ENCODE peak calls at places on chromosomes 3 and 15, in four cellular contexts. E is naive thymus-derived CD4-positive, alpha-beta T cell; S is MM.1S; O is tibial nerve. F is an unnamed sample.
A peak's percentile ranks its signal among the peaks of the same experiment; 100 is the strongest.

GRCh38 chr3:29453278-29453961 is 172.5 kb downstream of the RBMS3 start:
- DNase-seq in O (no peak), S (no peak), E (no peak), F (peak; percentile 21)

GRCh38 chr3:23591374-23591773 is 214.4 kb upstream of the UBE2E1 start:
- DNase-seq in O (no peak), S (no peak), E (no peak), F (no peak)

GRCh38 chr3:126125781-126126251 is 41.9 kb upstream of the SLC41A3 start:
- DNase-seq in O (no peak), E (no peak), S (no peak), F (no peak)

GRCh38 chr3:135034291-135034768 is 239.3 kb downstream of the EPHB1 start:
- DNase-seq in O (no peak), E (no peak), S (peak; percentile 86), F (peak; percentile 48)

GRCh38 chr3:186166036-186166435 is 57.1 kb upstream of the ETV5 start:
- DNase-seq in O (no peak), S (no peak), E (no peak), F (no peak)

GRCh38 chr3:62873672-62874397 is 1.4 kb downstream of the CADPS start:
- DNase-seq in E (no peak), O (no peak), S (peak; percentile 81), F (peak; percentile 69)

GRCh38 chr3:97495896-97496295 is 268.7 kb upstream of the ARL6 start:
- DNase-seq in S (no peak), O (no peak), E (no peak), F (no peak)

GRCh38 chr3:102510663-102511062 is 75.8 kb downstream of the ZPLD1 start:
- DNase-seq in O (no peak), S (no peak), E (no peak), F (no peak)

GRCh38 chr3:123067689-123068226 is 933 bp downstream of the PDIA5 start:
- DNase-seq in O (no peak), S (peak; percentile 27), E (no peak), F (peak; percentile 47)

GRCh38 chr3:194867270-194867983 is 181.7 kb downstream of the FAM43A start:
- DNase-seq in S (no peak), E (no peak), O (peak; percentile 53), F (peak; percentile 81)

GRCh38 chr3:160810360-160810759 is 54.3 kb downstream of the PPM1L start:
- DNase-seq in E (no peak), S (no peak), O (no peak), F (no peak)

GRCh38 chr3:53161820-53162671 is 1.0 kb downstream of the PRKCD start:
- DNase-seq in E (peak; percentile 31), O (no peak), S (peak; percentile 35), F (peak; percentile 43)

GRCh38 chr3:175304437-175304836 is 445.3 kb downstream of the NAALADL2 start:
- DNase-seq in E (no peak), S (no peak), O (peak; percentile 5), F (no peak)

GRCh38 chr3:177521305-177521704 is 324.0 kb upstream of the TBL1XR1 start:
- DNase-seq in E (no peak), S (no peak), O (no peak), F (peak; percentile 54)

GRCh38 chr3:106376016-106376415 is 507.2 kb upstream of the CBLB start:
- DNase-seq in O (no peak), S (no peak), E (no peak), F (no peak)

GRCh38 chr15:44593042-44593736 is 56.2 kb downstream of the EIF3J start:
- DNase-seq in S (peak; percentile 28), E (peak; percentile 57), O (no peak), F (no peak)

GRCh38 chr3:174295336-174295735 is 563.8 kb upstream of the NAALADL2 start:
- DNase-seq in O (no peak), S (no peak), E (no peak), F (no peak)

GRCh38 chr3:147760998-147761397 is 351.8 kb downstream of the ZIC1 start:
- DNase-seq in S (no peak), O (peak; percentile 4), E (no peak), F (peak; percentile 1)

GRCh38 chr3:61372723-61373122 is 121.5 kb upstream of the FHIT start:
- DNase-seq in E (no peak), S (no peak), O (no peak), F (no peak)

GRCh38 chr3:16836505-16837237 is 48.1 kb upstream of the PLCL2 start:
- DNase-seq in O (no peak), E (no peak), S (no peak), F (no peak)

GRCh38 chr3:169965562-169965961 is 1.0 kb upstream of the SEC62 start:
- DNase-seq in E (no peak), O (no peak), S (no peak), F (no peak)

GRCh38 chr15:90046846-90047481 is 45.8 kb downstream of the ZNF710 start:
- DNase-seq in E (no peak), S (peak; percentile 91), O (no peak), F (peak; percentile 73)

GRCh38 chr3:126494204-126494603 is 18.5 kb upstream of the ZXDC start:
- DNase-seq in S (peak; percentile 55), O (no peak), E (no peak), F (no peak)

GRCh38 chr3:18809640-18810305 is 338.5 kb upstream of the KCNH8 start:
- DNase-seq in E (no peak), S (no peak), O (no peak), F (no peak)

GRCh38 chr15:92591275-92591674 is 64.3 kb downstream of the FAM174B start:
- DNase-seq in E (no peak), S (no peak), O (no peak), F (no peak)

GRCh38 chr3:187744169-187745151 is 808 bp downstream of the BCL6 start:
- DNase-seq in O (no peak), S (peak; percentile 31), E (peak; percentile 40), F (peak; percentile 52)

DNA sequence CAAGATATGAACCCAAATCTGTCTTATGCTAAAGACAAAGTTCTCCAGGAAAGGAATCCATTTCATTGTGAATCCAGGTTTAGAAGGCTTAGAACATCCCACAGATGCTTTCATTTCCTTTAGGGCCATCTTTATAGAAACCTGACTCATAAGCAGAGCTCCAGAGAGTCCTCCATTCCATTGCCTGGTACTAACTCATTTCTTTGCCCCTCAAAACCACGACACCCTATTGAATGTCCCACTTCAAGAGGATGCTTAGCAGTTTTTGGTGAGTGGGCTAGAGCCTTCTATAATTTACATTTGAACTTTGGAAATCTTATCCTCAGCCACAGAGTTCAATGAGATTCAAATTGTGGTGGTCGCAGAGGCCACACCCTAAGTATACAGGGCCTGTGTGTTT is 325.0 kb downstream of the NTRK3 start:
- DNase-seq in O (no peak), E (no peak), S (no peak), F (no peak)
- H3K9me3 ChIP-seq in O (no peaks in the 10 kb centered on the region), E (no peaks in the 10 kb centered on the region), S (no peaks in the 10 kb centered on the region), F (no peaks in the 10 kb centered on the region)

GRCh38 chr3:128486157-128486691 is 6.8 kb downstream of the GATA2 start:
- DNase-seq in O (no peak), S (no peak), E (no peak), F (no peak)
- H3K4me3 ChIP-seq in O (peak overlapping the region; percentile 54), S (peak overlapping the region; percentile 67), E (no peak overlapping the region), F (no peak overlapping the region)

GRCh38 chr15:25178835-25179672 is 224.3 kb downstream of the SNRPN start:
- DNase-seq in S (no peak), E (no peak), O (no peak), F (no peak)
- H3K9me3 ChIP-seq in S (no peaks in the 10 kb centered on the region), E (no peaks in the 10 kb centered on the region), O (peaks cover 14% of the 10 kb centered on the region), F (peaks cover 6% of the 10 kb centered on the region)

GRCh38 chr15:39159833-39160232 is 421.0 kb upstream of the THBS1 start:
- DNase-seq in S (no peak), E (no peak), O (no peak), F (no peak)

GRCh38 chr15:39167114-39168058 is 413.5 kb upstream of the THBS1 start:
- DNase-seq in E (no peak), O (no peak), S (no peak), F (no peak)

DNA sequence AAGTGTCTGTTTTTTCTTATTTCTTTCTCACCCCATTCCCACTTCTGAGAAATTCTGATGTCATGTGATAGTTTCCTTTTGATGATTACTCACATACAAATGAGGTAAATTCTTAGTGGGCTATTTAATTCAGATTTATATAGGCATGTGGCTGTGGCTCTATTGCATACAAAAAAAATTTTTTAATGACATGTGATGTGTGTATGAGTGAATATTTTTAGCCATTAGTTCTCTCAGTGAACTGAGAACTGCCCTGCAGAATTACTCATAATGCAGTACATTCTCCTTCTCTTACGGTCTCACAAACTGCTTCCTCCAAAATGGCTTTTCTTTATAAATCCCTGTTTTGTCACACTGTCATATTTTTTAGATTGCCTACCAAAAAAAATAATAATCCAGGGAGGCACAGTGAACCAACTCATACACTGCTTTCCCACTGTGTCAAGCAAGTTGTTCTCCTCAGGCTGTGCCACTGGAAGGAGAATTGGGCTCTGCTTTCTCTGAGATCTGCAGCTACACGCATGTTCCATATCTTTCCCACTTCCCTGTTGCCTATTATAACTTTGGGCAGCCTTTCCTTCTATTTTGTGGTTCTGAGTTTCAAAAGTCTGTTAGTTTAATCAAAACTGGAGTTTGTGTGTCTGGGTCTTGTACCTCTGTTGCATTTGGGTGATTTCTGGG is 415.7 kb upstream of the THBS1 start:
- DNase-seq in O (no peak), S (no peak), E (no peak), F (no peak)
- H3K4me3 ChIP-seq in O (no peak overlapping the region), S (no peak overlapping the region), E (no peak overlapping the region), F (no peak overlapping the region)

DNA sequence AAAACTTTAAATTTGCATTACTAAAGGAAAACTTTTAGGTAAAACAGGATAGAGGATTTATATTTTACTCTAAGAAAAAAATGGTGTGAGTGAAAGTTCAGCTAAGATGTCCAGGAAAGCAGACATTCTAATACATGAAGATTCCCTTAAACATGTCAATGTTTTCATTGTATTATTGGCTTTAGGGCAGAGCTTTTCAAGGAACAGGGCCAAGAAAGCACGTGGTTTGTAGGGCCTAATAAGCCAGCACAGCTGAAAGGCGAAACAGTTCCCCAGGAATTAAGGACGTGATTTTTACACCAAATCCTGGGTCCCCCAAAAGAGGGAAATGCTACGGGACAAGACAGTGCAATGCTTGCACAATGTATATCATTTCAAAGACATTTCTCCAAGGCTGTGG is 48.6 kb upstream of the MKRN3 start:
- DNase-seq in O (no peak), E (no peak), S (no peak), F (no peak)
- H3K9me3 ChIP-seq in O (no peaks in the 10 kb centered on the region), E (no peaks in the 10 kb centered on the region), S (no peaks in the 10 kb centered on the region), F (no peaks in the 10 kb centered on the region)

DNA sequence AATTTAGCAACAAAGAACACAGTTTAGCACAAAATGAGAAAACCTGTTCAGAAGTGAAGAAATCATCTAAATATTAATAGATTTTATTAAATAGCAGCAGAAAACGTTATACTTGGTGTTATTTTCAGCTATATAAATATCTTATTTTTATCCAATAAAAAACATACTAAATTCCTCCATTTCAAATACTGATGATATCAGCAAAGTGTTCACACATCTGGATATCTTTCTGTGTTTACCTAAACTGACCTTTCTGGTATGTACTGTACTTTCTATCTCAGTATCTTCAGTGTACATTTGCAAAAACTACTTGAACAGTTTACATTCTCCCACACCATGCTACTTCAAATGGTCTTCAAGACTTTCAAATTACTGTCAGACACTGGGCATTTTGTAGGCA is 179.9 kb downstream of the ZBTB20 start:
- DNase-seq in O (no peak), E (no peak), S (no peak), F (no peak)
- H3K4me3 ChIP-seq in O (no peak overlapping the region), E (no peak overlapping the region), S (no peak overlapping the region), F (no peak overlapping the region)